ENCODE peak calls at places on chromosome 6, in five cellular contexts. L, T, F, Q and E are unnamed samples.

GRCh38 chr6:137495652-137496391 is 1.6 kb upstream of the OLIG3 start:
- DNase-seq in F (no peak), T (no peak), L (no peak), Q (peak), E (peak)

GRCh38 chr6:44128020-44128917 is 915 bp downstream of the TMEM63B start:
- DNase-seq in L (peak), Q (peak), F (peak), T (no peak), E (peak)

GRCh38 chr6:168608113-168608400 is 167.1 kb downstream of the SMOC2 start:
- DNase-seq in Q (no peak), L (no peak), F (no peak), T (no peak), E (no peak)

GRCh38 chr6:14713008-14713452 is 532.8 kb upstream of the JARID2 start:
- DNase-seq in L (no peak), Q (no peak), T (no peak), F (no peak), E (no peak)

GRCh38 chr6:128567029-128567428 is 46.6 kb upstream of the PTPRK start:
- DNase-seq in L (no peak), Q (no peak), T (no peak), F (no peak), E (no peak)

GRCh38 chr6:82217014-82217621 is 30.4 kb downstream of the IBTK start:
- DNase-seq in F (peak), Q (no peak), L (no peak), T (no peak), E (peak)

GRCh38 chr6:119348308-119349040 is 1.1 kb downstream of the MAN1A1 start:
- DNase-seq in L (peak), F (peak), Q (peak), T (no peak), E (peak)

GRCh38 chr6:18509871-18510643 is 122.9 kb downstream of the RNF144B start:
- DNase-seq in T (no peak), F (no peak), L (no peak), Q (no peak), E (no peak)

GRCh38 chr6:168724033-168724432 is 283.0 kb downstream of the SMOC2 start:
- DNase-seq in Q (no peak), L (no peak), F (no peak), T (no peak), E (no peak)

GRCh38 chr6:53440331-53440730 is 91.6 kb upstream of the ELOVL5 start:
- DNase-seq in L (no peak), F (no peak), T (no peak), Q (no peak), E (no peak)

GRCh38 chr6:165624871-165625639 is 38.0 kb downstream of the PDE10A start:
- DNase-seq in T (no peak), Q (no peak), F (no peak), L (no peak), E (no peak)

GRCh38 chr6:150088481-150089154 is 19.7 kb upstream of the ULBP3 start:
- DNase-seq in T (no peak), F (no peak), L (no peak), Q (no peak), E (no peak)

GRCh38 chr6:170447561-170447930 is 105.6 kb downstream of the PSMB1 start:
- DNase-seq in Q (no peak), T (no peak), F (no peak), L (no peak), E (no peak)

GRCh38 chr6:72461144-72461543 is 160.7 kb upstream of the KCNQ5 start:
- DNase-seq in F (no peak), L (no peak), T (no peak), Q (no peak), E (no peak)

GRCh38 chr6:133512410-133513016 is 271.4 kb downstream of the EYA4 start:
- DNase-seq in T (peak), F (peak), Q (peak), L (peak), E (peak)

GRCh38 chr6:36838896-36839818 is at the start of gene CPNE5:
- DNase-seq in F (no peak), T (no peak), Q (no peak), L (no peak), E (no peak)

GRCh38 chr6:86511962-86512361 is 425.4 kb upstream of the HTR1E start:
- DNase-seq in Q (no peak), F (no peak), L (no peak), T (no peak), E (no peak)

GRCh38 chr6:145880361-145880760 is 65.8 kb upstream of the FBXO30 start:
- DNase-seq in L (no peak), F (no peak), T (no peak), Q (no peak), E (no peak)

GRCh38 chr6:168834814-168835213 is 393.8 kb downstream of the SMOC2 start:
- DNase-seq in L (no peak), T (no peak), F (no peak), Q (no peak), E (no peak)

GRCh38 chr6:5231289-5231688 is 29.5 kb downstream of the LYRM4 start:
- DNase-seq in Q (no peak), T (no peak), L (no peak), F (no peak), E (no peak)

GRCh38 chr6:139150915-139151314 is 16.0 kb downstream of the HECA start:
- DNase-seq in F (no peak), T (no peak), Q (no peak), L (no peak), E (no peak)

DNA sequence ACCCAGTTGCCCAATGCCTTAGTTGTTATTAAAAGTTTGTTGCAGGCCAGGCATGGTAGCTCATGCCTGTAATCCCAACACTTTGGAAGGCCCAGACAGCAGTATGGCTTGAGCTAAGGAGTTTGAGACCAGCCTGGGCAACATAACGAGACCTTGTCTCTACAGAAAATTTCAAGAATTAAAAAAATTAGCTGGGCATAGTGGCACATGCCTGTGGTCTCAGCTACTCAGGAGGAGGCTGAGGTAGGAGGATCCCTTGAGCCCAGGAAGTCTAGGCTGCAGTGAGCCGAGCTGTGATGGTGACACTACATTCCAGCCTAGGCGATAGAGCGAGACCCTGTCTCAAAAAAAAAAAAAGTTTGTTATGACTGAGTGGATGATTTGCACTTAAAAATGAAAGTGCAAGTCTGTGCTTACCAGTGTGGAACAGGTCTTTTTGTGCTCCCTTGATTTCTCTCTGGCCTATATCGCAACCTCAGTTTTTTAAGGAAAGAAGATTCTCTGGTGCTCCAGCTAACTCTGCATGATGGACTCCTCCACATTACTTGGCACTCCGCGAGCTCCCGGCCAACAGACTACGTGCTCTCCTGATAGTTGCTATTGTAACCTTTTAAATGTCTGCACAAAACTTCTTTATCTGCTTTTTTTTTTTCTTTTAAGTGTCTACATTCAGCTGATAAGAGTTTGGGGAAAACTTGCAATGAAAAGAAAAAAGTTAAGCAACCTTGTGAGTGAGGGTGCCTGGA is 22.1 kb downstream of the ZKSCAN3 start:
- DNase-seq in L (no peak), F (peak), Q (no peak), T (no peak), E (peak)
- TF ChIP-seq CTCF in L (no peak), F (no peak), Q (no peak), T (no peak), E (no peak)

GRCh38 chr6:100568255-100568654 is 103.5 kb upstream of the SIM1 start:
- DNase-seq in L (no peak), Q (no peak), T (no peak), F (no peak), E (no peak)

GRCh38 chr6:100574836-100575235 is 110.1 kb upstream of the SIM1 start:
- DNase-seq in F (no peak), Q (no peak), L (no peak), T (no peak), E (no peak)

GRCh38 chr6:100577425-100577824 is 112.7 kb upstream of the SIM1 start:
- DNase-seq in T (no peak), L (no peak), Q (no peak), F (no peak), E (no peak)

GRCh38 chr6:100573169-100573568 is 108.4 kb upstream of the SIM1 start:
- DNase-seq in F (no peak), L (no peak), T (peak), Q (no peak), E (no peak)
- TF ChIP-seq CTCF in F (peak), L (no peak), T (peak), Q (peak), E (no peak)

DNA sequence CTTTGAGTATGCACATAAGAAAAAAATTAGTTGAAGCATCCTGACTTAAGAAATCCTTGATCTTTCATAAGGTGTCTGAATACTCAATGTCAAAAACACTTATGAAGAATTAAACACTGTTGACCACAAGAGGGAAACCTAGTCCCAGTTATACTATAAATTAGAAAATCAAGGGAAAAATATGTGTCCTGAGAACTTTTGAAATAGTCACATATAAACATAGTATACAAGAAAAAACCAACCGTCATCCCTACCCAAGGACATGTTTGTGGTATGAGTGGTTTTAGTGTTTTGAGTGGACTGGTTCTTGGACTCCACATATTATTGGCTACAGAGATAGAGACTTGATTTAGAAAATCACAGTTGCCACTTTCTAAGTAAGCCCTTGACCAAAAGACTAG is 7.6 kb upstream of the HLA-DRA start:
- DNase-seq in L (no peak), Q (no peak), F (peak), T (peak), E (no peak)
- TF ChIP-seq CTCF in L (peak), Q (peak), F (peak), T (peak), E (peak)

GRCh38 chr6:1363729-1364572 is 25.4 kb upstream of the FOXF2 start:
- DNase-seq in F (no peak), T (peak), Q (no peak), L (no peak), E (no peak)
- TF ChIP-seq CTCF in F (peak), T (peak), Q (peak), L (no peak), E (no peak)

DNA sequence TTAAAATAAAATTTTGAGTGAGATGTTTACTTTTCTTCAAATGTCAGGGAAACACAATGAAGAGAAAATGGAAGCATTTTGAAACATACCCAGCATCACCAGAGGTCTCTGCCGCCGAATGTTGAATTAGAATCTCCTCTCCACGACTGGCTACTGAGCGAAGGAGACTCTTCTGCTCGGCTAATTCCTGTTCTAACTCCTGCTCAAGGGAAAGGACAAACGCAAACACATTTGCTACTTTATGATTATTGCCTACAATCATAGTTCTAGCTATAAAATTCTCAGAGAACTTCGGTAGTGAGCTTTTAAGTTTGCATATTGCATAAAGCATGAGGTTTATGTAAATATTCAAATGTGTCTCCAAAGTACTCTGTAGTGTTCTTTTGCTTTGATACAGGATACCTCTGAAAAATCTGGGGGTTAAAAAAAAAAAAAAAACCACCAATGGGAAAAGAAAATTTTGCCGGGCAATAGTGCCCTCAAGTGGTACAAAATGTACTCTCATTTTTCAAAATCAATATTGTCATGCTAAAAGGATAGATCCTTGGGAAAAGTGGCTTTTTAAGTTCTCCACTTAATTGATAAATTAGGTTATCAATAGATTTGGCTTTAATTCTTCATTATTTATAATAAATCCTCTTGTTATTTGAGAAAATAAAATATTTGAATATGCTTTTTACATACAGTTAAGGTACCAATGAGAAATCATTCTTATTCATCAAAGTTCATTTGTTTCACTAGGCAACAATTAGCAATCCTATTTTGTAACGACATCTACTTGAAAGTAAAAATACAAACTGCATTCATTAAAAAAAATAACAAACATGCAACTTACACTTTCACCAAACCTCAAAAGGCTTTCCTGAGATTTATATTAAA is 369.0 kb downstream of the SYNE1 start:
- DNase-seq in Q (no peak), T (no peak), F (peak), L (no peak), E (peak)
- TF ChIP-seq CTCF in Q (peak), T (peak), F (peak), L (peak), E (peak)